ENCODE peak calls at places on chromosomes 4 and X, in ten cellular contexts. U is right lobe of liver, C is suprapubic skin, P is K562, F is transverse colon, E is Peyer's patch, X is ovary, L is tibial nerve, A is spleen, B is A549. Y is an unnamed sample.
A peak's percentile ranks its signal among the peaks of the same experiment; 100 is the strongest.

GRCh38 chr4:74531952-74532794 is 87.2 kb downstream of the AREG start:
- DNase-seq in X (no peak), L (no peak), A (no peak), C (no peak), U (no peak), P (peak; percentile 63), F (no peak), B (peak; percentile 35), E (no peak), Y (no peak)

GRCh38 chrX:106952988-106953387 is 32.8 kb downstream of the CLDN2 start:
- DNase-seq in U (no peak), A (no peak), B (no peak), L (no peak), E (no peak), C (no peak), P (no peak), F (no peak), X (no peak), Y (no peak)

GRCh38 chr4:182555997-182556418 is 312.8 kb downstream of the TENM3 start:
- DNase-seq in X (no peak), C (no peak), L (no peak), P (no peak), E (no peak), B (no peak), F (no peak), A (no peak), U (no peak), Y (no peak)

GRCh38 chrX:124211312-124211942 is 121.0 kb upstream of the TEX13D start:
- DNase-seq in X (no peak), E (no peak), U (no peak), F (no peak), C (no peak), P (peak; percentile 29), L (no peak), B (peak; percentile 20), A (no peak), Y (no peak)

GRCh38 chr4:97867557-97868091 is 275.7 kb downstream of the STPG2 start:
- DNase-seq in F (no peak), U (no peak), A (no peak), P (no peak), C (no peak), B (no peak), L (no peak), E (no peak), X (no peak), Y (no peak)

GRCh38 chr4:151169900-151170299 is 70.5 kb downstream of the RPS3A start:
- DNase-seq in X (no peak), F (no peak), P (no peak), B (no peak), L (no peak), U (no peak), C (no peak), E (no peak), A (no peak), Y (no peak)

GRCh38 chr4:54539500-54540029 is 118.2 kb upstream of the KIT start:
- DNase-seq in C (peak; percentile 66), L (peak; percentile 13), B (peak; percentile 6), P (peak; percentile 26), A (peak; percentile 85), X (peak; percentile 59), F (peak; percentile 54), U (peak; percentile 51), E (peak; percentile 66), Y (no peak)

GRCh38 chrX:1178580-1179057 is 33.8 kb downstream of the CRLF2 start:
- DNase-seq in L (no peak), X (no peak), B (no peak), A (peak; percentile 27), F (no peak), E (no peak), C (no peak), U (peak; percentile 21), P (no peak), Y (no peak)

GRCh38 chrX:84064164-84064563 is 123.8 kb downstream of the RPS6KA6 start:
- DNase-seq in L (no peak), U (no peak), P (no peak), E (no peak), X (no peak), F (no peak), C (no peak), A (no peak), B (no peak), Y (no peak)

GRCh38 chr4:99652596-99653436 is 4.8 kb downstream of the C4orf54 start:
- DNase-seq in L (no peak), P (no peak), U (no peak), B (no peak), C (no peak), F (no peak), A (peak; percentile 74), X (no peak), E (no peak), Y (no peak)

GRCh38 chr4:7046971-7047370 is 3.8 kb downstream of the TADA2B start:
- DNase-seq in P (no peak), E (no peak), A (no peak), X (no peak), U (no peak), F (no peak), B (no peak), L (no peak), C (no peak), Y (no peak)

GRCh38 chr4:142408003-142408441 is 438.1 kb downstream of the INPP4B start:
- DNase-seq in P (no peak), U (no peak), X (no peak), A (no peak), E (no peak), F (no peak), L (no peak), B (peak; percentile 36), C (peak; percentile 40), Y (no peak)

GRCh38 chr4:132797856-132798255 is 351.2 kb upstream of the PCDH10 start:
- DNase-seq in B (no peak), L (no peak), F (no peak), A (no peak), P (no peak), U (no peak), C (no peak), E (no peak), X (no peak), Y (no peak)

DNA sequence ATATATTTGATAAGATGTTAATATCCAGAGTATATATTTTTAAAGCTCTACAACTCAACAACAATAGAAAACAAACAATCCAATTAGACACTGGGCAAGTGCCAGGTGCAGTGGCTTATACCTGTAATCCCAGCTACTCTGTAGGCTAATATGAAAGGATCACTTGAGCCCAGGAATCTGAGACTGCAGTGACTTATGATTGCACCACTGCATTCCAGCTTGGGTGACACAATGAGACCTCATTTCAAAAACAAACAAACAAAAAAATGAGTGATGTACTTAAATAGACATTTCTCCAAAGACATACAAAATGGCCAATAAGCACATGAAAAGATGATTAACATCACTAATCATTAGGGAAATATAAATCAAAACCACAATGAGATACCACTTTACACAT is 356.8 kb upstream of the PCDH10 start:
- DNase-seq in U (no peak), A (no peak), L (no peak), F (no peak), E (no peak), P (no peak), C (no peak), B (no peak), X (no peak), Y (no peak)
- H3K4me1 ChIP-seq in U (no peaks in the 10 kb centered on the region), A (no peaks in the 10 kb centered on the region), L (no peaks in the 10 kb centered on the region), F (no peaks in the 10 kb centered on the region), E (no peaks in the 10 kb centered on the region), P (no peaks in the 10 kb centered on the region), C (no peaks in the 10 kb centered on the region), B (no peaks in the 10 kb centered on the region), X (no peaks in the 10 kb centered on the region), Y (no peaks in the 10 kb centered on the region)

GRCh38 chr4:109302366-109303140 is at the start of gene COL25A1:
- DNase-seq in A (peak; percentile 71), L (no peak), E (peak; percentile 47), B (no peak), X (peak; percentile 68), C (peak; percentile 63), F (peak; percentile 11), U (peak; percentile 51), P (no peak), Y (peak; percentile 43)
- H3K27ac ChIP-seq in A (no peak within 1 kb of the TSS), L (no peak within 1 kb of the TSS), E (no peak within 1 kb of the TSS), B (no peak within 1 kb of the TSS), X (peak within 1 kb of the TSS; percentile 28), C (no peak within 1 kb of the TSS), F (no peak within 1 kb of the TSS), U (no peak within 1 kb of the TSS), P (no peak within 1 kb of the TSS), Y (peak within 1 kb of the TSS; percentile 36)

GRCh38 chrX:149497054-149497453 is 8.1 kb downstream of the IDS start:
- DNase-seq in E (no peak), X (no peak), C (no peak), B (no peak), L (no peak), A (no peak), U (no peak), P (no peak), F (no peak), Y (no peak)

GRCh38 chrX:149491812-149492211 is 13.3 kb downstream of the IDS start:
- DNase-seq in C (no peak), F (peak; percentile 47), U (peak; percentile 56), X (no peak), E (peak; percentile 54), A (no peak), P (no peak), B (no peak), L (no peak), Y (no peak)

GRCh38 chrX:149495573-149496071 is 9.5 kb downstream of the IDS start:
- DNase-seq in F (no peak), L (no peak), B (peak; percentile 69), P (no peak), A (no peak), E (peak; percentile 58), U (no peak), C (no peak), X (no peak), Y (no peak)

GRCh38 chrX:149494844-149495565 is 10.1 kb downstream of the IDS start:
- DNase-seq in P (no peak), E (no peak), A (no peak), X (no peak), C (no peak), F (no peak), L (no peak), U (no peak), B (peak; percentile 13), Y (no peak)

GRCh38 chrX:149493567-149494562 is 11.2 kb downstream of the IDS start:
- DNase-seq in C (no peak), P (peak; percentile 40), B (no peak), A (no peak), F (peak; percentile 18), L (no peak), X (no peak), E (no peak), U (no peak), Y (no peak)
- TF ChIP-seq POLR2A in C (no peak), P (no peak), B (no peak), A (no peak), F (no peak), L (no peak), X (no peak), E (no peak), U (no peak), Y (no peak)

DNA sequence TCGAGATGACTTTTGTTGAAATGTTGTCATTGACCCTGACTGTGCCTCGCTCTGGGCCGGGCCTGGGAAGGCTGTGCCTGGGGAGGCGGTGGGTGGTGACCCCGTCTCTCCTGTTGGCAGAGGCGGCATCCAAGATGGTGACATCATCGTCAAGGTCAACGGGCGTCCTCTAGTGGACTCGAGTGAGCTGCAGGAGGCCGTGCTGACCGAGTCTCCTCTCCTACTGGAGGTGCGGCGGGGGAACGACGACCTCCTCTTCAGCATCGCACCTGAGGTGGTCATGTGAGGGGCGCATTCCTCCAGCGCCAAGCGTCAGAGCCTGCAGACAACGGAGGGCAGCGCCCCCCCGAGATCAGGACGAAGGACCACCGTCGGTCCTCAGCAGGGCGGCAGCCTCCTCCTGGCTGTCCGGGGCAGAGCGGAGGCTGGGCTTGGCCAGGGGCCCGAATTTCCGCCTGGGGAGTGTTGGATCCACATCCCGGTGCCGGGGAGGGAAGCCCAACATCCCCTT is 36.4 kb downstream of the HTRA3 start:
- DNase-seq in P (no peak), A (peak; percentile 72), E (peak; percentile 43), F (peak; percentile 8), U (peak; percentile 41), B (no peak), C (peak; percentile 71), X (peak; percentile 78), L (no peak), Y (peak; percentile 68)
- H3K4me1 ChIP-seq in P (peaks cover 22% of the 10 kb centered on the region), A (no peaks in the 10 kb centered on the region), E (no peaks in the 10 kb centered on the region), F (no peaks in the 10 kb centered on the region), U (peaks cover 3% of the 10 kb centered on the region), B (peaks cover 3% of the 10 kb centered on the region), C (peaks cover 18% of the 10 kb centered on the region), X (peaks cover 34% of the 10 kb centered on the region), L (peaks cover 8% of the 10 kb centered on the region), Y (no peaks in the 10 kb centered on the region)

Y was measured in uterus.